ENCODE peak calls at places on chromosomes 1 and 21, in four cellular contexts. G, Y, D and N are unnamed samples.

GRCh38 chr1:165560834-165561233 is 17.0 kb downstream of the LRRC52 start:
- DNase-seq in Y (no peak), G (no peak), D (no peak), N (no peak)

GRCh38 chr1:106746448-106747085 is 309.9 kb upstream of the PRMT6 start:
- DNase-seq in G (no peak), Y (no peak), D (no peak), N (no peak)

GRCh38 chr1:25128168-25128621 is 104.1 kb downstream of the SYF2 start:
- DNase-seq in G (no peak), D (no peak), Y (no peak), N (no peak)

GRCh38 chr1:21691739-21692138 is 22.6 kb upstream of the RAP1GAP start:
- DNase-seq in D (no peak), Y (no peak), G (no peak), N (no peak)

GRCh38 chr1:214154596-214155261 is 126.2 kb upstream of the SMYD2 start:
- DNase-seq in D (no peak), G (no peak), Y (no peak), N (no peak)

GRCh38 chr1:159932296-159933285 is 7.3 kb upstream of the TAGLN2 start:
- DNase-seq in G (no peak), D (no peak), Y (no peak), N (no peak)

GRCh38 chr1:15650433-15650832 is 33.2 kb downstream of the DDI2 start:
- DNase-seq in D (no peak), G (no peak), Y (no peak), N (no peak)

GRCh38 chr1:56137829-56138505 is 441.4 kb downstream of the PLPP3 start:
- DNase-seq in Y (no peak), G (no peak), D (no peak), N (no peak)

GRCh38 chr21:35850029-35850428 is 210.3 kb downstream of the SETD4 start:
- DNase-seq in D (no peak), Y (no peak), G (no peak), N (no peak)

GRCh38 chr1:8687053-8687452 is 130.4 kb downstream of the RERE start:
- DNase-seq in G (no peak), Y (no peak), D (no peak), N (no peak)

GRCh38 chr1:61636814-61637213 is 88.1 kb downstream of the TM2D1 start:
- DNase-seq in Y (no peak), G (no peak), D (no peak), N (no peak)

GRCh38 chr1:172545349-172546004 is 12.5 kb downstream of the SUCO start:
- DNase-seq in Y (no peak), G (no peak), D (peak; percentile 32), N (no peak)

GRCh38 chr1:95992013-95992412 is 729.6 kb upstream of the PTBP2 start:
- DNase-seq in Y (no peak), D (no peak), G (no peak), N (no peak)

GRCh38 chr1:184838374-184838995 is 83.8 kb upstream of the EDEM3 start:
- DNase-seq in G (no peak), D (no peak), Y (no peak), N (no peak)

GRCh38 chr1:186615332-186615731 is 64.9 kb downstream of the PTGS2 start:
- DNase-seq in Y (no peak), G (no peak), D (no peak), N (no peak)
- TF ChIP-seq FOXM1 in Y (no peak), G (no peak), D (no peak), N (no peak)

GRCh38 chr1:202133016-202133415 is 10.3 kb downstream of the GPR37L1 start:
- DNase-seq in G (no peak), Y (no peak), D (no peak), N (no peak)
- TF ChIP-seq FOXK2 in G (no peak), Y (no peak), D (no peak), N (no peak)

GRCh38 chr1:62746086-62746808 is 37.7 kb upstream of the ATG4C start:
- DNase-seq in D (no peak), G (no peak), Y (peak; percentile 48), N (peak; percentile 54)
- TF ChIP-seq TARDBP in D (no peak), G (no peak), Y (no peak), N (no peak)

DNA sequence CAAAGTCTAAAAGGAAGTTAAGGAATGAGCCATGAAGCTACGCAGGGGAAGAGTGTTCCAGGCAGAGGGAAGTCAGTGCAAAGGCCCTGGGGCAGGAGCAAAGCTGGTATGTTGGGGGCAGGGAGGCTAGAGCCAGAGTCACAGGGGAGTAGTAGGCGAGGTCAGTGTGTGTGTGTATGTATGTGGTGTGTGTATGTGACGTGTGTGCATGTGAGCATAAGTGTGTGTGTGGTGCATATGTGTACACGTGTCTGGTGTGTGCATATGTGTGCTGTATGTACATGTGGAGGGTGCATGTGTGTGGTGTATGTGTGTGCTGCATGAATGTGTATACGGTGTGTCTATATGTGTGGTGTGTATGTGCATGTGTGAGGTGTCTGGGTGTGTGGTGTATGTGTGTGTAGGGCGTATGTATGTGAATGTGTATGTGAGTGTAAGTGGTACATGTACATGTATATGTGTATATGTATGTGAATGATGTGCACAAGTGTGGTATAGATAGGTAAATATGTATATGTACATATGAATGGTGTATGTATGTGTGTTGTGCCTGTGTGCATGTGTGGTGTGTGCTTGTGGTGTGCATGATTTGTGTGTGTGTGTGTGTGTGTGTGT is 20.8 kb upstream of the NID1 start:
- DNase-seq in D (no peak), Y (no peak), G (no peak), N (no peak)
- TF ChIP-seq FOXM1 in D (no peak), Y (no peak), G (no peak), N (no peak)

DNA sequence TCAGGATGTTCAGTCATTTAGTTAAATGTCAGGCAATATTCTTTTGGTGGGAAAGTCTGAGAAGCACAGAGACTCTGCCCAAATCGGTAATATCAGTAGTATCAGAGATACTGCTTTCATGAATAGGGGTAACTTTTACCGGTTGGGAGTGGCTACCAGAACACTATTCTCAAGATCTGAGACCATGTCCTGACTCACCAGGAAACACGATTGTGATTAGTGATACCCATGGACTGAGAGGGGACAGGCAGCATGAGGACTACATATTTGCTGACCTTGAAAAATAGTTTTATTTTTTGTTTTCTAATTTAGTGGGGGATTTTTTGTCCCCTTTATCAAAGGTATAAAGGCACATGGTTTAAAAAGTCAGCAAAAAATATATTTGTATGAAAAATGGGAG is 76.0 kb upstream of the NEK2 start:
- DNase-seq in G (no peak), Y (no peak), D (no peak), N (no peak)
- TF ChIP-seq FOXK2 in G (no peak), Y (no peak), D (no peak), N (no peak)

GRCh38 chr1:52002038-52002917 is 11.8 kb upstream of the RAB3B start:
- DNase-seq in Y (peak; percentile 84), D (peak; percentile 65), G (peak; percentile 89), N (peak; percentile 83)
- TF ChIP-seq TARDBP in Y (no peak), D (no peak), G (no peak), N (no peak)

GRCh38 chr1:30194046-30194619 is 529.3 kb downstream of the MATN1 start:
- DNase-seq in D (no peak), Y (no peak), G (no peak), N (no peak)
- TF ChIP-seq FOXM1 in D (no peak), Y (no peak), G (no peak), N (no peak)

GRCh38 chr21:39119696-39120290 is 63.5 kb downstream of the PSMG1 start:
- DNase-seq in G (no peak), Y (no peak), D (no peak), N (no peak)
- TF ChIP-seq FOXK2 in G (no peak), Y (no peak), D (no peak), N (no peak)

DNA sequence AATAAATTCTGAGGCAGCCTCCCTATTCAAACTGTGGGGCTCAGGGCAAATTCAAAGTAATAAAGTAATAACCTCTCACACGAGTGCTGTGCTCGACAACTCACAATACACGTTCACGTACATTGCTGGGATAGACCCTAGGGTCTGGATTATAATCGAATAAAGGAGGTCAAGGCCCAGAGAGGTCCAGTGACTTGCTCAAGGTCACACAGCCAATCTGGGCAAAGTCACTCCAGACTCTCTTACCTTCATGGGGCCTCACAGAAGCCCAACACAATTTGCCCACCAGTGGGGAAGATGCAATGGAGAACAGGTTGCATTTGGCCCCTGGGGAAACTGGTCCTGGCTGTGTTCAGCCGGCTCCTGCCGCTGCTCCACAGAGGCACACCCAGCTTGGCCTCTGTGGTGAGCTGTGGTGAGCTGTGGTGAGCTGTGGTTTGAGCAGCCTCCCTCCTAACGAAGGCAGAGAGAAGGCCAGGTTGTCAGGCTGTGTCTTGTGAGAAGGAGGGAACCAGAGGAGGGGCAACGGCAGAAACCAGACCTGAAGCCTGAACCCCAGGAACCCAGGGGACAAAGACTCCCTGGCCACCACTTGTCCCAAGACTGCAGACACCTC is 35.1 kb downstream of the NUAK2 start:
- DNase-seq in G (no peak), Y (no peak), D (peak; percentile 84), N (no peak)
- TF ChIP-seq TARDBP in G (no peak), Y (no peak), D (no peak), N (no peak)

GRCh38 chr1:104406731-104407130 is 657.0 kb downstream of the AMY1C start:
- DNase-seq in D (no peak), Y (no peak), G (no peak), N (no peak)

GRCh38 chr1:104402178-104402577 is 652.5 kb downstream of the AMY1C start:
- DNase-seq in D (no peak), Y (no peak), G (no peak), N (no peak)

GRCh38 chr1:104408268-104408667 is 658.6 kb downstream of the AMY1C start:
- DNase-seq in D (no peak), Y (no peak), G (no peak), N (no peak)

GRCh38 chr1:104403883-104404282 is 654.2 kb downstream of the AMY1C start:
- DNase-seq in Y (no peak), D (no peak), G (no peak), N (no peak)
- TF ChIP-seq FOXM1 in Y (no peak), D (no peak), G (no peak), N (no peak)